ENCODE peak calls at places on chromosomes 5 and 9, in nine cellular contexts. A is iPS DF 6.9; B is pancreas; L is CD8-positive, alpha-beta memory T cell; E is lung; O is neural progenitor cell; S is left lung; K is mucosa of descending colon; W is hepatocyte. Y is an unnamed sample.

GRCh38 chr5:101260857-101261256 is 357.8 kb upstream of the ST8SIA4 start:
- DNase-seq in A (no peak), B (no peak), L (no peak), E (no peak), O (no peak), S (no peak), K (no peak), W (peak; percentile 60), Y (no peak)

GRCh38 chr5:141250576-141250975 is 5.4 kb downstream of the PCDHB15 start:
- DNase-seq in A (no peak), B (no peak), L (no peak), E (no peak), O (peak; percentile 21), S (no peak), K (no peak), W (no peak), Y (peak; percentile 77)

GRCh38 chr9:75918909-75919308 is 28.4 kb downstream of the PCSK5 start:
- DNase-seq in A (no peak), B (no peak), L (no peak), E (no peak), O (no peak), S (no peak), K (no peak), W (no peak), Y (no peak)

GRCh38 chr9:113694912-113695900 is 180.9 kb upstream of the ZNF618 start:
- DNase-seq in A (no peak), B (no peak), L (no peak), E (no peak), O (no peak), S (no peak), K (no peak), W (no peak), Y (no peak)

GRCh38 chr9:135074354-135075233 is 12.9 kb upstream of the OLFM1 start:
- DNase-seq in A (no peak), B (peak; percentile 18), L (no peak), E (no peak), O (no peak), S (peak; percentile 38), K (no peak), W (no peak), Y (no peak)

GRCh38 chr5:76269259-76269958 is 133.7 kb upstream of the IQGAP2 start:
- DNase-seq in A (no peak), B (no peak), L (no peak), E (no peak), O (no peak), S (no peak), K (no peak), W (no peak), Y (no peak)

GRCh38 chr9:100465765-100466164 is 7.2 kb upstream of the TMEFF1 start:
- DNase-seq in A (no peak), B (no peak), L (no peak), E (no peak), O (no peak), S (no peak), K (no peak), W (no peak), Y (no peak)

GRCh38 chr5:10387690-10388089 is 34.2 kb downstream of the MARCHF6 start:
- DNase-seq in A (no peak), B (no peak), L (no peak), E (no peak), O (no peak), S (no peak), K (no peak), W (no peak), Y (no peak)

GRCh38 chr5:50300878-50301277 is 140.2 kb downstream of the EMB start:
- DNase-seq in A (no peak), B (no peak), L (no peak), E (no peak), O (no peak), S (no peak), K (no peak), W (no peak), Y (no peak)

GRCh38 chr5:112776301-112776856 is 38.7 kb downstream of the APC start:
- DNase-seq in A (no peak), B (no peak), L (no peak), E (no peak), O (no peak), S (no peak), K (no peak), W (no peak), Y (no peak)

GRCh38 chr9:37197158-37198033 is 77.0 kb downstream of the ZCCHC7 start:
- DNase-seq in A (no peak), B (no peak), L (no peak), E (no peak), O (peak; percentile 76), S (no peak), K (no peak), W (peak; percentile 16), Y (peak; percentile 71)

GRCh38 chr5:176700239-176700847 is 53.1 kb downstream of the TSPAN17 start:
- DNase-seq in A (no peak), B (no peak), L (no peak), E (no peak), O (peak; percentile 81), S (no peak), K (peak; percentile 19), W (no peak), Y (peak; percentile 38)

GRCh38 chr5:154829589-154830218 is 20.7 kb downstream of the FAXDC2 start:
- DNase-seq in A (no peak), B (no peak), L (no peak), E (peak; percentile 64), O (no peak), S (peak; percentile 76), K (peak; percentile 60), W (no peak), Y (no peak)

GRCh38 chr5:17146280-17146841 is 71.1 kb upstream of the BASP1 start:
- DNase-seq in A (no peak), B (no peak), L (no peak), E (no peak), O (no peak), S (no peak), K (no peak), W (no peak), Y (no peak)

GRCh38 chr9:91395553-91396470 is 27.8 kb downstream of the NFIL3 start:
- DNase-seq in A (no peak), B (no peak), L (no peak), E (no peak), O (no peak), S (no peak), K (no peak), W (no peak), Y (peak; percentile 42)

GRCh38 chr9:123375725-123376132 is 19.7 kb downstream of the CRB2 start:
- DNase-seq in A (no peak), B (no peak), L (no peak), E (no peak), O (no peak), S (no peak), K (peak; percentile 90), W (peak; percentile 86), Y (peak; percentile 30)

GRCh38 chr5:139668064-139668880 is 20.1 kb downstream of the CXXC5 start:
- DNase-seq in A (no peak), B (no peak), L (peak; percentile 73), E (no peak), O (peak; percentile 67), S (no peak), K (no peak), W (peak; percentile 35), Y (peak; percentile 82)

GRCh38 chr5:139669681-139670368 is 21.7 kb downstream of the CXXC5 start:
- DNase-seq in A (no peak), B (peak; percentile 84), L (peak; percentile 62), E (no peak), O (no peak), S (no peak), K (no peak), W (no peak), Y (no peak)

GRCh38 chr5:139670369-139671095 is 22.4 kb downstream of the CXXC5 start:
- DNase-seq in A (no peak), B (peak; percentile 38), L (peak; percentile 62), E (no peak), O (peak; percentile 52), S (no peak), K (no peak), W (no peak), Y (no peak)

GRCh38 chr5:139667730-139668063 is 19.5 kb downstream of the CXXC5 start:
- DNase-seq in A (no peak), B (no peak), L (no peak), E (no peak), O (no peak), S (no peak), K (no peak), W (no peak), Y (peak; percentile 63)

GRCh38 chr5:139668924-139669680 is 21.0 kb downstream of the CXXC5 start:
- DNase-seq in A (no peak), B (peak; percentile 38), L (no peak), E (no peak), O (no peak), S (no peak), K (no peak), W (no peak), Y (no peak)
- H3K4me3 ChIP-seq in A (no peak overlapping the region), B (peak overlapping the region; percentile 47), L (peak overlapping the region; percentile 66), E (no peak overlapping the region), O (no peak overlapping the region), S (peak overlapping the region; percentile 40), K (no peak overlapping the region), W (no peak overlapping the region), Y (peak overlapping the region; percentile 38)

DNA sequence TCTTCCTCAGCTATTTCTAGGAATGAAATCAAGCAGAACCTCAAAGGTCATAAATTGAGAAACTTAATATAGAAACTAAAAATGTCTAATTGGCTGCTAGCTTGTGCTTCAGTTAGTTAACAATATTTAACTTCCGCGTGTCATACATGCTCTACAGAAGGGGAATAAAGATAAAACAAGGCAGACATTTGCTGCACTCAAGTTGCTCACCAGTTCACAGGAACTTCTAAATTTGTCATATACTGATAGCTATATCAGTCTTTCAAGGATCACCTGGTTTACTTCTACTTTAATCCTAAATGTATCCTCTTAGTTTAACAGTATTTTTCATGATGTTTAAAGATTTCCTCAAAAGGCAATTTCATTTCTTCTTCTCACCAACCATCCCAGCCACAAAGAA is 8.4 kb downstream of the CCNH start:
- DNase-seq in A (no peak), B (no peak), L (no peak), E (no peak), O (no peak), S (no peak), K (no peak), W (no peak), Y (no peak)
- H3K4me1 ChIP-seq in A (no peaks in the 10 kb centered on the region), B (no peaks in the 10 kb centered on the region), L (peaks cover 41% of the 10 kb centered on the region), E (no peaks in the 10 kb centered on the region), O (no peaks in the 10 kb centered on the region), S (no peaks in the 10 kb centered on the region), K (no peaks in the 10 kb centered on the region), W (no peaks in the 10 kb centered on the region), Y (peaks cover 9% of the 10 kb centered on the region)

GRCh38 chr5:138339464-138339863 is 1.4 kb downstream of the FAM53C start:
- DNase-seq in A (no peak), B (no peak), L (no peak), E (no peak), O (peak; percentile 20), S (no peak), K (no peak), W (no peak), Y (no peak)
- H3K4me3 ChIP-seq in A (peak overlapping the region; percentile 70), B (peak overlapping the region; percentile 93), L (peak overlapping the region; percentile 70), E (no peak overlapping the region), O (peak overlapping the region; percentile 84), S (peak overlapping the region; percentile 79), K (no peak overlapping the region), W (peak overlapping the region; percentile 60), Y (peak overlapping the region; percentile 76)

DNA sequence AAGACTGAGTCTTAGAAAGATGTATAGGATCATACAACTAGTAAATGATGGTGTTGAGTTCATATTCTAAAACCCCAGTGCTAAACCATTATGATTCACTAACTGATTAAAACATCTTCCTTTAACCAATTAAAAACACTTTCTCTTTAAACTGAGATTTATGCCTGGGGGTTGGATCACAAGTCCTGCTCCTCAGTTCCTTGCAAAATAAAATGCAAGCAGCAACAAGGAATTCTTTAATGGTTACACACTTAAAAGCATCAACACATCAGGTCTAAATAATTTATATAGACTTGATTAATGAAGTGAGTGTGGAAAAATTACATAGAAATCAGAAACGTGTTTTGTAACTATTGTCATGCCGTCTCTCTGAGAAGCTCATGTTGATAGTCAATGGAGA is 189.2 kb downstream of the TARS1 start:
- DNase-seq in A (no peak), B (no peak), L (no peak), E (no peak), O (no peak), S (no peak), K (no peak), W (no peak), Y (no peak)
- H3K4me1 ChIP-seq in A (no peaks in the 10 kb centered on the region), B (no peaks in the 10 kb centered on the region), L (no peaks in the 10 kb centered on the region), E (peaks cover 2% of the 10 kb centered on the region), O (peaks cover 9% of the 10 kb centered on the region), S (no peaks in the 10 kb centered on the region), K (no peaks in the 10 kb centered on the region), W (no peaks in the 10 kb centered on the region), Y (no peaks in the 10 kb centered on the region)

Y was measured in A673.